ENCODE peak calls at places on chromosomes 11 and 22, in four cellular contexts. Q is K562, L is A549, D is GM12878. A is an unnamed sample.

GRCh38 chr11:106603971-106604370 is 414.3 kb downstream of the GUCY1A2 start:
- ATAC-seq in Q (no peak), L (no peak), D (no peak), A (no peak)

GRCh38 chr11:68263444-68264035 is 8.2 kb downstream of the C11orf24 start:
- ATAC-seq in Q (no peak), L (no peak), D (no peak), A (no peak)

GRCh38 chr11:62390237-62390636 is 28.6 kb upstream of the SCGB1A1 start:
- ATAC-seq in Q (no peak), L (no peak), D (no peak), A (no peak)

GRCh38 chr11:125494033-125494364 is 2.1 kb downstream of the FEZ1 start:
- ATAC-seq in Q (peak; percentile 39), L (no peak), D (peak; percentile 18), A (no peak)

GRCh38 chr11:130531061-130531460 is 82.6 kb downstream of the ADAMTS15 start:
- ATAC-seq in Q (peak; percentile 28), L (no peak), D (no peak), A (no peak)

GRCh38 chr11:396948-397548 is 3.0 kb downstream of the PKP3 start:
- ATAC-seq in Q (no peak), L (no peak), D (peak; percentile 97), A (peak; percentile 86)

GRCh38 chr11:8219257-8220021 is 44.2 kb downstream of the LMO1 start:
- ATAC-seq in Q (peak; percentile 96), L (peak; percentile 87), D (peak; percentile 90), A (peak; percentile 50)

GRCh38 chr22:46934746-46935491 is 172.5 kb downstream of the TBC1D22A start:
- ATAC-seq in Q (peak; percentile 92), L (peak; percentile 91), D (peak; percentile 95), A (peak; percentile 66)

GRCh38 chr22:27686534-27686933 is 115.0 kb downstream of the MN1 start:
- ATAC-seq in Q (peak; percentile 42), L (peak; percentile 91), D (no peak), A (peak; percentile 95)

GRCh38 chr11:59973097-59973496 is 9.3 kb downstream of the OOSP4A start:
- ATAC-seq in Q (no peak), L (no peak), D (no peak), A (no peak)

GRCh38 chr11:117220568-117220967 is 11.3 kb downstream of the PCSK7 start:
- ATAC-seq in Q (no peak), L (no peak), D (no peak), A (peak; percentile 52)

GRCh38 chr11:134666273-134667174 is 254.5 kb upstream of the B3GAT1 start:
- ATAC-seq in Q (no peak), L (no peak), D (no peak), A (no peak)

GRCh38 chr11:68999093-68999747 is 13.8 kb downstream of the MRGPRF start:
- ATAC-seq in Q (no peak), L (no peak), D (no peak), A (no peak)

GRCh38 chr11:63855975-63856374 is 17.1 kb downstream of the MARK2 start:
- ATAC-seq in Q (peak; percentile 43), L (no peak), D (peak; percentile 64), A (no peak)

DNA sequence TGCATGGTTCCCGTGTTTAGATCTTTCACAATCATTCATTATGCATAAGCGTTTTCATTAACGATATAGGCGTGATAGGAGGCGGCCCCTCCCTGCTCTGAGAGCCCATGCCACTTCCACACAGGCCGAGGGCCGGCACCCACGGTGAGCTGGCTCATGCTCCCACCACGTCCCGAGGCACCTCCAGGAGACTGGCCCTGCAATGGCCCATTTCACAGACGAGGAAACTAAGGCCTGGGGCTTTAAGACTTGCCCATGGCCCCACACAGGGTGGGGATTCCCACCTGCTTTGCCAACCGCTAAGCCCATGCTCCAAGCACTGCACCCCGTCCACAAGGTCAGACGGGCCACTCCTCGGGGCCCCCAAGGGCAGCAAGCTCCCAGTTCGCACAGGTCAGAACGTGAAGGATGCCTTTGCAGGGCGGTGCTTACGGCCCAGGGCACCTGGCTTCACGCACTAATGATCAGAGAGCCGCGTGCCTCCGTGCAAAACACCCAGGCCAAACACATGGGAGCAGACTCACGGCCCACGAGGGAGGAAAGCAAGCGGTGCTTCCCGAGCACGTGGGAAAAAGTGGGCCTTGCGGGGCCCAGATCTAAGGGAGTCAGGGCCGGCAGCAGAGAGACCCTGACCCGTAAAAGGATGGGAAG is 8.3 kb downstream of the OSBPL5 start:
- ATAC-seq in Q (no peak), L (no peak), D (no peak), A (no peak)
- H3K4me1 ChIP-seq in Q (peaks cover 13% of the 10 kb centered on the region), L (peaks cover 14% of the 10 kb centered on the region), D (no peaks in the 10 kb centered on the region), A (no peaks in the 10 kb centered on the region)

DNA sequence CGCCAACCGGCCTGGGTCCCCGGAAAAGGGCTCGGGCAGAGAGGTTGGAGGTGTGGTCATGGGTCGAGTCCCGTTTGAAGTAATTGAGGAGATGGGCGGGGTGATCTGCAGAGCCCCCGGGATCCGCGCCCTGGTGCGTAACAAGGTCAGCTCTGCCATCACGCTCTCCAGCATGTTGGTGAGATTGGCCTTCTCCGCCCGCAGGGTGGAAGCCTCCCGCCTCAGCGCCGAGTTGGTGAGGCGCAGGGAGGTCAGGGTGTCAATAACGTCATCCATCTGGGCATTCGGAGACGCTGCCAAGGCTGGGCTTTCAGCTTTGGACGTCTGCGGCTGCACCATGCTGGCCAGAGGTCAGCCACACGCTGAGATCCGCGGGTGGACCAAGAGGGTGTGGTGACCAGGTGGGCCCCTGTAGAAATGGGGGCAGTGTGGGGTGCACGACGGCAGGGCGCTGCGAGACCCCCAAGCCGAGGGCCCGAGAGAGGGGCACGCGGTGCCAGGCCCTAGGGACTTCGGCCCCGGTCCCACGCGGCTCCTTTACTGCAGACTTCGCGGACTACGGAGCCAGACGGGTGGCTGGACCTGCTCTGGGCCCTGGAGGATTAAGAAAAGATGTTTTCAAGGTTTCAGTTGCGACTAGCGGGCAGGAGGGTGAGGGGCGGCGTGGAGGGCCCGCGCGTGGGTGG is 672 bp downstream of the RTL6 start:
- ATAC-seq in Q (no peak), L (peak; percentile 25), D (no peak), A (peak; percentile 2)
- H3K4me3 ChIP-seq in Q (peak overlapping the region; percentile 58), L (peak overlapping the region; percentile 93), D (peak overlapping the region; percentile 16), A (peak overlapping the region; percentile 68)

GRCh38 chr11:120334894-120335462 is 1.2 kb upstream of the ARHGEF12 start:
- ATAC-seq in Q (no peak), L (no peak), D (peak; percentile 29), A (peak; percentile 69)
- TF ChIP-seq EP300 in Q (no peak), L (no peak), D (no peak), A (no peak)

GRCh38 chr11:108237058-108237481 is 14.2 kb downstream of the ATM start:
- ATAC-seq in Q (peak; percentile 33), L (no peak), D (peak; percentile 74), A (no peak)
- H3K4me1 ChIP-seq in Q (no peaks in the 10 kb centered on the region), L (no peaks in the 10 kb centered on the region), D (peaks cover 20% of the 10 kb centered on the region), A (no peaks in the 10 kb centered on the region)

GRCh38 chr22:17157714-17158113 is 1.4 kb downstream of the HDHD5 start:
- ATAC-seq in Q (no peak), L (no peak), D (no peak), A (no peak)
- H3K4me3 ChIP-seq in Q (no peak overlapping the region), L (peak overlapping the region; percentile 90), D (peak overlapping the region; percentile 79), A (no peak overlapping the region)

GRCh38 chr22:39298194-39298987 is 21.0 kb downstream of the RPL3 start:
- ATAC-seq in Q (peak; percentile 14), L (no peak), D (no peak), A (no peak)
- TF ChIP-seq EP300 in Q (no peak), L (no peak), D (no peak), A (no peak)

GRCh38 chr11:114272311-114272710 is 23.9 kb upstream of the NNMT start:
- ATAC-seq in Q (no peak), L (no peak), D (no peak), A (no peak)
- H3K4me1 ChIP-seq in Q (peaks cover 3% of the 10 kb centered on the region), L (no peaks in the 10 kb centered on the region), D (no peaks in the 10 kb centered on the region), A (no peaks in the 10 kb centered on the region)

GRCh38 chr11:46119352-46120216 is 1.7 kb downstream of the PHF21A start:
- ATAC-seq in Q (peak; percentile 8), L (no peak), D (peak; percentile 43), A (no peak)

GRCh38 chr11:46120711-46121327 is 435 bp downstream of the PHF21A start:
- ATAC-seq in Q (peak; percentile 44), L (peak; percentile 67), D (peak; percentile 22), A (peak; percentile 23)

GRCh38 chr11:46120361-46120710 is 918 bp downstream of the PHF21A start:
- ATAC-seq in Q (peak; percentile 14), L (peak; percentile 1), D (peak; percentile 5), A (no peak)

GRCh38 chr11:46117842-46118241 is 3.4 kb downstream of the PHF21A start:
- ATAC-seq in Q (peak; percentile 37), L (no peak), D (peak; percentile 7), A (no peak)

GRCh38 chr11:46119053-46119351 is 2.3 kb downstream of the PHF21A start:
- ATAC-seq in Q (peak; percentile 1), L (no peak), D (peak; percentile 6), A (no peak)
- H3K4me3 ChIP-seq in Q (peak overlapping the region; percentile 79), L (peak overlapping the region; percentile 66), D (peak overlapping the region; percentile 82), A (peak overlapping the region; percentile 92)

GRCh38 chr11:36165638-36166389 is 123.4 kb downstream of the COMMD9 start:
- ATAC-seq in Q (no peak), L (no peak), D (no peak), A (no peak)
- TF ChIP-seq EP300 in Q (no peak), L (no peak), D (no peak), A (no peak)

GRCh38 chr22:42440728-42441127 is 8.5 kb upstream of the NFAM1 start:
- ATAC-seq in Q (no peak), L (no peak), D (no peak), A (no peak)
- H3K4me1 ChIP-seq in Q (peaks cover 17% of the 10 kb centered on the region), L (peaks cover 8% of the 10 kb centered on the region), D (peaks cover 37% of the 10 kb centered on the region), A (peaks cover 29% of the 10 kb centered on the region)

A was measured in gastroesophageal sphincter.